ENCODE peak calls at places on chromosome 20, in eight cellular contexts. One of them, this sample, is unnamed.

GRCh38 chr20:14644698-14645097 is 307.3 kb upstream of the FLRT3 start:
- DNase-seq in mammary epithelial cell: no peak
- DNase-seq in stimulated activated naive CD4-positive, alpha-beta T cell treated with Interleukin-2 at 50 U/mL for 16 hours: no peak
- DNase-seq in astrocyte: no peak
- DNase-seq in body of pancreas: no peak
- DNase-seq in GM10248: no peak
- DNase-seq in astrocyte of the hippocampus: no peak
- DNase-seq in ACHN: no peak
- DNase-seq in this sample: no peak

GRCh38 chr20:21315138-21315537 is 12.0 kb downstream of the XRN2 start:
- DNase-seq in mammary epithelial cell: peak
- DNase-seq in stimulated activated naive CD4-positive, alpha-beta T cell treated with Interleukin-2 at 50 U/mL for 16 hours: no peak
- DNase-seq in astrocyte: peak
- DNase-seq in body of pancreas: no peak
- DNase-seq in GM10248: no peak
- DNase-seq in astrocyte of the hippocampus: peak
- DNase-seq in ACHN: no peak
- DNase-seq in this sample: peak

GRCh38 chr20:14706555-14706954 is 369.1 kb upstream of the FLRT3 start:
- DNase-seq in mammary epithelial cell: no peak
- DNase-seq in stimulated activated naive CD4-positive, alpha-beta T cell treated with Interleukin-2 at 50 U/mL for 16 hours: no peak
- DNase-seq in astrocyte: no peak
- DNase-seq in body of pancreas: no peak
- DNase-seq in GM10248: no peak
- DNase-seq in astrocyte of the hippocampus: no peak
- DNase-seq in ACHN: no peak
- DNase-seq in this sample: no peak

GRCh38 chr20:25052255-25053206 is 5.4 kb downstream of the ACSS1 start:
- DNase-seq in mammary epithelial cell: no peak
- DNase-seq in stimulated activated naive CD4-positive, alpha-beta T cell treated with Interleukin-2 at 50 U/mL for 16 hours: no peak
- DNase-seq in astrocyte: peak
- DNase-seq in body of pancreas: peak
- DNase-seq in GM10248: peak
- DNase-seq in astrocyte of the hippocampus: no peak
- DNase-seq in ACHN: no peak
- DNase-seq in this sample: no peak

GRCh38 chr20:50762435-50763201 is 31.2 kb downstream of the PARD6B start:
- DNase-seq in mammary epithelial cell: peak
- DNase-seq in stimulated activated naive CD4-positive, alpha-beta T cell treated with Interleukin-2 at 50 U/mL for 16 hours: no peak
- DNase-seq in astrocyte: peak
- DNase-seq in body of pancreas: peak
- DNase-seq in GM10248: no peak
- DNase-seq in astrocyte of the hippocampus: peak
- DNase-seq in ACHN: peak
- DNase-seq in this sample: no peak

GRCh38 chr20:11769825-11770224 is 147.9 kb upstream of the BTBD3 start:
- DNase-seq in mammary epithelial cell: peak
- DNase-seq in stimulated activated naive CD4-positive, alpha-beta T cell treated with Interleukin-2 at 50 U/mL for 16 hours: no peak
- DNase-seq in astrocyte: no peak
- DNase-seq in body of pancreas: no peak
- DNase-seq in GM10248: no peak
- DNase-seq in astrocyte of the hippocampus: no peak
- DNase-seq in ACHN: no peak
- DNase-seq in this sample: no peak

GRCh38 chr20:44142416-44142815 is 44.6 kb downstream of the JPH2 start:
- DNase-seq in mammary epithelial cell: no peak
- DNase-seq in stimulated activated naive CD4-positive, alpha-beta T cell treated with Interleukin-2 at 50 U/mL for 16 hours: no peak
- DNase-seq in astrocyte: peak
- DNase-seq in body of pancreas: no peak
- DNase-seq in GM10248: no peak
- DNase-seq in astrocyte of the hippocampus: peak
- DNase-seq in ACHN: no peak
- DNase-seq in this sample: no peak

GRCh38 chr20:5402903-5403531 is 86.3 kb upstream of the PROKR2 start:
- DNase-seq in mammary epithelial cell: peak
- DNase-seq in stimulated activated naive CD4-positive, alpha-beta T cell treated with Interleukin-2 at 50 U/mL for 16 hours: no peak
- DNase-seq in astrocyte: no peak
- DNase-seq in body of pancreas: no peak
- DNase-seq in GM10248: peak
- DNase-seq in astrocyte of the hippocampus: peak
- DNase-seq in ACHN: peak
- DNase-seq in this sample: peak